ENCODE peak calls at places on chromosomes 5 and 9, in eight cellular contexts. W is fibroblast of the aortic adventitia, O is coronary artery, U is astrocyte of the spinal cord, K is endodermal cell, B is fibroblast of mammary gland, A is psoas muscle, N is dorsolateral prefrontal cortex. L is an unnamed sample.

GRCh38 chr5:33854733-33855151 is 37.0 kb downstream of the ADAMTS12 start:
- DNase-seq in K (no peak), B (peak), U (peak), A (no peak), O (no peak), N (no peak), W (peak), L (peak)

GRCh38 chr9:130896233-130897012 is at the start of gene QRFP:
- DNase-seq in B (no peak), U (no peak), K (no peak), O (no peak), A (no peak), N (no peak), W (no peak), L (no peak)

GRCh38 chr9:137294091-137294683 is 7.9 kb downstream of the NRARP start:
- DNase-seq in B (peak), O (no peak), W (peak), N (no peak), A (no peak), U (peak), K (peak), L (peak)

GRCh38 chr9:134243778-134244467 is 79.6 kb upstream of the RNU6ATAC start:
- DNase-seq in W (no peak), U (no peak), K (no peak), A (no peak), N (no peak), O (no peak), B (peak), L (peak)

GRCh38 chr9:11319477-11320060 is 706.8 kb upstream of the PTPRD start:
- DNase-seq in B (peak), U (peak), W (no peak), A (no peak), N (no peak), O (no peak), K (peak), L (no peak)

GRCh38 chr5:57033503-57033902 is 81.6 kb upstream of the MIER3 start:
- DNase-seq in A (no peak), K (no peak), U (no peak), O (no peak), N (no peak), W (no peak), B (no peak), L (no peak)

GRCh38 chr9:33794560-33794959 is 801 bp upstream of the PRSS3 start:
- DNase-seq in K (no peak), B (no peak), A (no peak), U (no peak), O (no peak), W (no peak), N (no peak), L (no peak)

GRCh38 chr5:151745071-151745705 is 13.2 kb downstream of the ATOX1 start:
- DNase-seq in B (peak), O (no peak), K (no peak), N (peak), U (peak), W (peak), A (peak), L (peak)

GRCh38 chr5:43631182-43631910 is 28.4 kb downstream of the NNT start:
- DNase-seq in K (peak), W (peak), O (no peak), A (peak), B (peak), U (peak), N (no peak), L (no peak)

DNA sequence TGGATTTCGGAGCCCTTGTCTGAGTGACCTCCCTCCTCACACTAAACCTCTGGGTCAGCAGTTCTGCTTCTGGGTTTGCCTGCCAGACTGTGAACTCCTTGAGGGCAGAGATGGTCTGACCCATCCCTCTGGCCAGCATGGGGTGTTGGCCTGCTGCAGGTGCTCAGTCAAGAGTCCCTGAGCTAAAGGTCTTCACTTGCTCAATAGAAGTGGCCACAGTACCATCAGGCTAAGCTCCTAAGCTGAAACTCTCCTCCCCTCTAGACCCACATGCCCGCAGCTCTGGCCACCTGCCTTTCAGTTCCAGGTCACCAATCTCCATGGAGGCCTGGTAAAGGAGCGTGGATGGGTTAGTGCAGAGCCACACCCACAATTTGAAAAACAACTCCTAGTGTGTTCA is 316.6 kb downstream of the SPOCK1 start:
- DNase-seq in B (no peak), N (no peak), U (no peak), A (no peak), O (no peak), K (no peak), W (no peak), L (no peak)
- H3K4me3 ChIP-seq in B (no peak), N (no peak), U (no peak), A (no peak), O (no peak), K (no peak), W (no peak), L (no peak)

DNA sequence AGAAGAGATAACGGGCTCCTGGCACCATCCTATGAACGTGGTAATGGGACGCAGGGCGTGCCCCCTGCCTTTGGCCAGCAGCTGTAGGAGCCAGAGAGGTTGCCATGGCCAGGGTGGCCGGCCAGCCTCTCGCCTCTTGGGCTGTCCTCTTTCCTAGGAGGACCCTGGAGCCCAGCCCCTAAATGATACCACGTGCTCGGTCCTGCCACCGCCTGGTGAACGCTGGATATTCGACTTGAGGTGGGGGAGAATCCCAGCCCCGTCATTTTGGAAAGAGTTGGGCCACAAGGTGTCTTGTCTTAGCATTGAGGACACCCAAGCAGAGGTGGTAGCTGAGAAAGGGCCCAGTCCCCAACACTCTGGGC is 391 bp upstream of the NRG2 start:
- DNase-seq in U (no peak), K (peak), N (peak), W (no peak), B (peak), A (no peak), O (no peak), L (peak)
- TF ChIP-seq CTCF in U (peak), K (peak), N (peak), W (no peak), B (no peak), A (no peak), O (peak), L (no peak)

GRCh38 chr9:133143639-133144141 is 20.0 kb downstream of the GBGT1 start:
- DNase-seq in U (no peak), B (no peak), N (no peak), O (no peak), A (no peak), W (no peak), K (no peak), L (peak)

GRCh38 chr9:133142657-133143592 is 20.8 kb downstream of the GBGT1 start:
- DNase-seq in N (no peak), A (no peak), W (no peak), U (no peak), B (no peak), O (no peak), K (no peak), L (no peak)

GRCh38 chr9:133146746-133147411 is 16.8 kb downstream of the GBGT1 start:
- DNase-seq in O (no peak), A (no peak), K (no peak), B (no peak), U (no peak), W (no peak), N (no peak), L (no peak)

GRCh38 chr9:133144142-133144886 is 19.4 kb downstream of the GBGT1 start:
- DNase-seq in U (peak), O (no peak), W (peak), A (peak), B (peak), K (peak), N (peak), L (peak)

GRCh38 chr9:133144887-133145466 is 18.7 kb downstream of the GBGT1 start:
- DNase-seq in B (no peak), K (no peak), O (no peak), A (no peak), W (no peak), U (no peak), N (no peak), L (no peak)
- H3K4me3 ChIP-seq in B (no peak), K (no peak), O (peak), A (peak), W (no peak), U (no peak), N (peak), L (peak)

GRCh38 chr9:96175001-96175400 is 127.0 kb downstream of the HSD17B3 start:
- DNase-seq in U (no peak), N (no peak), O (no peak), W (no peak), B (no peak), K (no peak), A (no peak), L (no peak)
- TF ChIP-seq CTCF in U (no peak), N (no peak), O (no peak), W (no peak), B (no peak), K (no peak), A (no peak), L (no peak)

L was measured in kidney.